ENCODE peak calls at places on chromosomes 2 and 18, in four cellular contexts. One of them, this sample, is unnamed.

GRCh38 chr18:48676346-48676745 is 137.5 kb downstream of the CTIF start:
- DNase-seq in AG04449: no peak
- DNase-seq in astrocyte: no peak
- DNase-seq in PC-9: no peak
- DNase-seq in this sample: no peak

GRCh38 chr2:241767464-241768250 is 9.0 kb upstream of the GAL3ST2 start:
- DNase-seq in AG04449: no peak
- DNase-seq in astrocyte: no peak
- DNase-seq in PC-9: no peak
- DNase-seq in this sample: no peak

GRCh38 chr2:208049441-208049840 is 24.1 kb upstream of the PLEKHM3 start:
- DNase-seq in AG04449: no peak
- DNase-seq in astrocyte: no peak
- DNase-seq in PC-9: no peak
- DNase-seq in this sample: no peak

GRCh38 chr2:43421194-43421593 is 174.6 kb downstream of the THADA start:
- DNase-seq in AG04449: no peak
- DNase-seq in astrocyte: no peak
- DNase-seq in PC-9: no peak
- DNase-seq in this sample: no peak

GRCh38 chr2:55768991-55769390 is 75.3 kb upstream of the PNPT1 start:
- DNase-seq in AG04449: no peak
- DNase-seq in astrocyte: peak; percentile 13
- DNase-seq in PC-9: no peak
- DNase-seq in this sample: no peak

GRCh38 chr2:237900891-237901831 is 41.7 kb downstream of the RAMP1 start:
- DNase-seq in AG04449: no peak
- DNase-seq in astrocyte: no peak
- DNase-seq in PC-9: no peak
- DNase-seq in this sample: no peak

GRCh38 chr2:152611458-152612231 is 105.6 kb downstream of the PRPF40A start:
- DNase-seq in AG04449: peak; percentile 47
- DNase-seq in astrocyte: peak; percentile 69
- DNase-seq in PC-9: peak; percentile 34
- DNase-seq in this sample: peak; percentile 54

GRCh38 chr2:223090081-223090480 is 38.1 kb downstream of the KCNE4 start:
- DNase-seq in AG04449: no peak
- DNase-seq in astrocyte: no peak
- DNase-seq in PC-9: no peak
- DNase-seq in this sample: no peak

GRCh38 chr2:199966405-199966804 is 11.0 kb downstream of the MAIP1 start:
- DNase-seq in AG04449: no peak
- DNase-seq in astrocyte: no peak
- DNase-seq in PC-9: no peak
- DNase-seq in this sample: no peak

GRCh38 chr2:221610249-221610648 is 38.1 kb upstream of the EPHA4 start:
- DNase-seq in AG04449: no peak
- DNase-seq in astrocyte: no peak
- DNase-seq in PC-9: no peak
- DNase-seq in this sample: no peak

GRCh38 chr2:136238552-136239346 is 120.8 kb upstream of the CXCR4 start:
- DNase-seq in AG04449: no peak
- DNase-seq in astrocyte: peak; percentile 70
- DNase-seq in PC-9: peak; percentile 56
- DNase-seq in this sample: no peak

GRCh38 chr2:142710336-142710735 is 167.1 kb upstream of the KYNU start:
- DNase-seq in AG04449: no peak
- DNase-seq in astrocyte: no peak
- DNase-seq in PC-9: no peak
- DNase-seq in this sample: no peak

GRCh38 chr2:113211226-113212105 is 37.7 kb downstream of the PSD4 start:
- DNase-seq in AG04449: no peak
- DNase-seq in astrocyte: peak; percentile 85
- DNase-seq in PC-9: peak; percentile 67
- DNase-seq in this sample: no peak

GRCh38 chr2:201118957-201119848 is 3.2 kb downstream of the CFLAR start:
- DNase-seq in AG04449: no peak
- DNase-seq in astrocyte: peak; percentile 63
- DNase-seq in PC-9: peak; percentile 60
- DNase-seq in this sample: no peak

GRCh38 chr2:236765475-236765874 is 195.8 kb downstream of the ACKR3 start:
- DNase-seq in AG04449: no peak
- DNase-seq in astrocyte: no peak
- DNase-seq in PC-9: no peak
- DNase-seq in this sample: no peak

GRCh38 chr2:205948496-205948837 is 137.5 kb downstream of the INO80D start:
- DNase-seq in AG04449: no peak
- DNase-seq in astrocyte: no peak
- DNase-seq in PC-9: no peak
- DNase-seq in this sample: no peak

GRCh38 chr2:238231251-238231793 is 8.5 kb downstream of the HES6 start:
- DNase-seq in AG04449: no peak
- DNase-seq in astrocyte: peak; percentile 20
- DNase-seq in PC-9: no peak
- DNase-seq in this sample: peak; percentile 48

GRCh38 chr2:28528206-28528605 is 32.3 kb downstream of the PLB1 start:
- DNase-seq in AG04449: no peak
- DNase-seq in astrocyte: no peak
- DNase-seq in PC-9: no peak
- DNase-seq in this sample: no peak
- TF ChIP-seq CTCF in AG04449: no peak
- TF ChIP-seq CTCF in astrocyte: no peak
- TF ChIP-seq CTCF in PC-9: no peak
- TF ChIP-seq CTCF in this sample: no peak

GRCh38 chr2:231602874-231603467 is 10.3 kb downstream of the TEX44 start:
- DNase-seq in AG04449: no peak
- DNase-seq in astrocyte: no peak
- DNase-seq in PC-9: no peak
- DNase-seq in this sample: no peak

GRCh38 chr2:231606941-231607340 is 14.3 kb downstream of the TEX44 start:
- DNase-seq in AG04449: no peak
- DNase-seq in astrocyte: no peak
- DNase-seq in PC-9: no peak
- DNase-seq in this sample: no peak

GRCh38 chr2:231604101-231604684 is 11.5 kb downstream of the TEX44 start:
- DNase-seq in AG04449: no peak
- DNase-seq in astrocyte: no peak
- DNase-seq in PC-9: no peak
- DNase-seq in this sample: no peak

GRCh38 chr2:231604685-231605606 is 12.3 kb downstream of the TEX44 start:
- DNase-seq in AG04449: peak; percentile 65
- DNase-seq in astrocyte: peak; percentile 92
- DNase-seq in PC-9: peak; percentile 86
- DNase-seq in this sample: peak; percentile 86

GRCh38 chr2:231605607-231606091 is 13.0 kb downstream of the TEX44 start:
- DNase-seq in AG04449: no peak
- DNase-seq in astrocyte: no peak
- DNase-seq in PC-9: no peak
- DNase-seq in this sample: no peak
- H3K4me3 ChIP-seq in AG04449: no peak overlapping the region
- H3K4me3 ChIP-seq in astrocyte: no peak overlapping the region
- H3K4me3 ChIP-seq in PC-9: no peak overlapping the region
- H3K4me3 ChIP-seq in this sample: no peak overlapping the region

GRCh38 chr18:54916507-54916906 is 42.8 kb downstream of the CCDC68 start:
- DNase-seq in AG04449: no peak
- DNase-seq in astrocyte: no peak
- DNase-seq in PC-9: no peak
- DNase-seq in this sample: no peak
- TF ChIP-seq CTCF in AG04449: no peak
- TF ChIP-seq CTCF in astrocyte: no peak
- TF ChIP-seq CTCF in PC-9: no peak
- TF ChIP-seq CTCF in this sample: no peak

GRCh38 chr2:44441200-44441599 is 79.5 kb downstream of the CAMKMT start:
- DNase-seq in AG04449: no peak
- DNase-seq in astrocyte: no peak
- DNase-seq in PC-9: no peak
- DNase-seq in this sample: no peak
- H3K4me3 ChIP-seq in AG04449: no peak overlapping the region
- H3K4me3 ChIP-seq in astrocyte: no peak overlapping the region
- H3K4me3 ChIP-seq in PC-9: no peak overlapping the region
- H3K4me3 ChIP-seq in this sample: no peak overlapping the region

DNA sequence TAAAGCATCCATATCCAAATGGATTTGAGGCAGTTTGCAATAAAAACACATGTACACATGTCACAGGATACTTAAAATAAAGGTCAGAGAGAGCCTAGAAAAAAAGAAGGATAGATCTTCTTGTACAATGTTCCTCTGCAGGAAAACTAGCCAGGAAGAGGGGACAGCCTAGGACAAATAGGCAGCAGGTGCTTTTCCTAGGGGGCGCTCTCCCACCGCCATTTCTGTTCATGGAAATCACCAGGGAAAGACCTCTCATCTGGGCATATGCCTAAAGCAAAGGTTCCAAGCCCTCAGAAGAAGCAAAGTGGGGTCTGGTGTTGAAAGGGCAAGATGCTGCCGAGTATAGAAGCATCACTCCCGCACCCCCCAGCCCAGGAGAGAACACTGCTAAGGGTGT is 799.1 kb downstream of the BCL11A start:
- DNase-seq in AG04449: no peak
- DNase-seq in astrocyte: no peak
- DNase-seq in PC-9: no peak
- DNase-seq in this sample: no peak
- TF ChIP-seq CTCF in AG04449: no peak
- TF ChIP-seq CTCF in astrocyte: no peak
- TF ChIP-seq CTCF in PC-9: peak; percentile 28
- TF ChIP-seq CTCF in this sample: no peak

DNA sequence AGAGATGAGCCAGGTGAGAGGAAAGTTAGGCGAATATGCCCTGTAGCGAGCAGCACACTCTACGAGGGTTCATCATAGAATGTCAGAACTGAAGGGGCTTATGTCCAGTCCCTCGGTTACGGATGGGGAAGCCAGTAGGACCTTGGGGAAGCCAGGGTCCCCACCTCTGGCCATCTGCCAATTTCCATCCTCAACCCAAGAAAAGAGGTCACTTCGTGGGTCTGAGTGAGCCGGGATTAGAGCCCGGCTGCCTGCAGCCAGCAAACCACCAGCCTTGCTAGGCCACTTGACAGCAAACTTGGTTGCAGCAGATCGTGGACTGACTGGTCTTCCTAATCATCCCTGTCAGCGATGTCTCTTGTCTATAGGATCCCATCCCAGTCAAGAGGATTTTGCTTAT is 11.4 kb downstream of the CIB4 start:
- DNase-seq in AG04449: no peak
- DNase-seq in astrocyte: no peak
- DNase-seq in PC-9: no peak
- DNase-seq in this sample: no peak
- H3K4me3 ChIP-seq in AG04449: no peak overlapping the region
- H3K4me3 ChIP-seq in astrocyte: no peak overlapping the region
- H3K4me3 ChIP-seq in PC-9: no peak overlapping the region
- H3K4me3 ChIP-seq in this sample: no peak overlapping the region

DNA sequence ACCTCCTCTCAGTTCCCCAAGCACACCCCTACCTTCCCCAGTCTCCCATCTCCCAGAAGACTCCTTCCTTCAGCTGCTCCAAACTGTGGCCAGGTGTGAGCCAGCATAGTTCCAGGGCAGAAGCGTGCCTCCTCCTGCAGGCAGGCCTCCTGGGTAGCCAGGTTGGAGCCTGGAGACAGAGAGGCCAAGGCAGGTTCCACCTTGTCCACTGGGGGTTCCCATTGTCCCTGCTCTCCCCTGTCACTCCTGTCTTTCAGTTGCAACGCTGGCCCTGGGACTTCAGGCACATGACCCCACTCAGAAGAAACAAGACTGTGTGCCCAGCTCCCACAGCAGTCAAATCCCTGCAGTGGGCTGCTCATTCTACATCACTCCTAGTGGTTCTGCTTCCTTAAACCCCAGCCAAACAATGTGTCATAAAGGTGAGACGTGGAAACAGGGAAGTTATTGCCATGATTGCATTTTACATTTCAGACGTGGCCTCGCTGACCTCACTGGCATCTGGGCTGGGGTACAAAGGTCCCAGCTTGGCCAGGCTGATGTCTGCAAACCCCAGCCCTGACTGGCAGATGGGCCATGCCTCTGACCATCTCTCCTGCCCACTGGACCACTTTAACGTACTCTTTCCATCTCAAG is 96.5 kb upstream of the BOD1L2 start:
- DNase-seq in AG04449: no peak
- DNase-seq in astrocyte: no peak
- DNase-seq in PC-9: no peak
- DNase-seq in this sample: no peak
- TF ChIP-seq CTCF in AG04449: no peak
- TF ChIP-seq CTCF in astrocyte: no peak
- TF ChIP-seq CTCF in PC-9: no peak
- TF ChIP-seq CTCF in this sample: no peak

GRCh38 chr2:72954376-72955187 is 37.3 kb downstream of the EMX1 start:
- DNase-seq in AG04449: no peak
- DNase-seq in astrocyte: no peak
- DNase-seq in PC-9: no peak
- DNase-seq in this sample: no peak

GRCh38 chr2:72956050-72956395 is 38.7 kb downstream of the EMX1 start:
- DNase-seq in AG04449: no peak
- DNase-seq in astrocyte: no peak
- DNase-seq in PC-9: no peak
- DNase-seq in this sample: no peak

GRCh38 chr2:72955188-72956049 is 38.1 kb downstream of the EMX1 start:
- DNase-seq in AG04449: no peak
- DNase-seq in astrocyte: no peak
- DNase-seq in PC-9: no peak
- DNase-seq in this sample: no peak

GRCh38 chr2:72958542-72959385 is 41.4 kb downstream of the EMX1 start:
- DNase-seq in AG04449: no peak
- DNase-seq in astrocyte: no peak
- DNase-seq in PC-9: no peak
- DNase-seq in this sample: no peak

GRCh38 chr2:72956936-72957335 is 39.6 kb downstream of the EMX1 start:
- DNase-seq in AG04449: no peak
- DNase-seq in astrocyte: no peak
- DNase-seq in PC-9: no peak
- DNase-seq in this sample: no peak
- H3K4me3 ChIP-seq in AG04449: no peak overlapping the region
- H3K4me3 ChIP-seq in astrocyte: no peak overlapping the region
- H3K4me3 ChIP-seq in PC-9: no peak overlapping the region
- H3K4me3 ChIP-seq in this sample: no peak overlapping the region